ENCODE peak calls at places on chromosomes 12 and 14, in four cellular contexts. S is body of pancreas, W is OCI-LY7, I is endothelial cell. J is an unnamed sample.

GRCh38 chr12:93632383-93632782 is 44.8 kb upstream of the CRADD start:
- DNase-seq in S (no peak), W (no peak), I (no peak), J (no peak)

GRCh38 chr12:130819248-130819576 is 19.8 kb downstream of the STX2 start:
- DNase-seq in S (no peak), W (no peak), I (no peak), J (no peak)

GRCh38 chr12:57161491-57161890 is 14.1 kb upstream of the LRP1-AS start:
- DNase-seq in S (no peak), W (no peak), I (no peak), J (no peak)

GRCh38 chr14:94728950-94729349 is 41.0 kb downstream of the GSC start:
- DNase-seq in S (no peak), W (no peak), I (no peak), J (no peak)

GRCh38 chr14:105760691-105761344 is 234.4 kb downstream of the TMEM121 start:
- DNase-seq in S (no peak), W (no peak), I (no peak), J (no peak)

GRCh38 chr12:76329163-76329562 is 19.1 kb downstream of the BBS10 start:
- DNase-seq in S (no peak), W (no peak), I (no peak), J (no peak)

GRCh38 chr12:45732250-45732649 is 2.7 kb downstream of the ARID2 start:
- DNase-seq in S (peak; percentile 34), W (peak; percentile 66), I (no peak), J (no peak)

GRCh38 chr14:94355191-94355794 is 32.2 kb upstream of the SERPINA6 start:
- DNase-seq in S (peak; percentile 49), W (no peak), I (peak; percentile 22), J (no peak)

GRCh38 chr12:120126635-120127005 is 10.1 kb upstream of the RAB35 start:
- DNase-seq in S (peak; percentile 63), W (no peak), I (no peak), J (no peak)

GRCh38 chr14:99615497-99616245 is 11.7 kb upstream of the CCDC85C start:
- DNase-seq in S (no peak), W (no peak), I (no peak), J (no peak)

GRCh38 chr12:14384783-14385638 is 19.5 kb downstream of the ATF7IP start:
- DNase-seq in S (peak; percentile 80), W (peak; percentile 98), I (peak; percentile 68), J (no peak)

GRCh38 chr14:106506901-106507305 is 980.5 kb downstream of the TMEM121 start:
- DNase-seq in S (peak; percentile 3), W (no peak), I (no peak), J (no peak)

GRCh38 chr14:70391493-70392391 is 25.1 kb downstream of the SYNJ2BP start:
- DNase-seq in S (no peak), W (no peak), I (no peak), J (no peak)

GRCh38 chr14:71473843-71474242 is 458.4 kb upstream of the RGS6 start:
- DNase-seq in S (no peak), W (no peak), I (no peak), J (no peak)

GRCh38 chr12:11408096-11408495 is 12.7 kb upstream of the PRB2 start:
- DNase-seq in S (no peak), W (no peak), I (no peak), J (no peak)

GRCh38 chr14:52365071-52365470 is 51.0 kb downstream of the PTGER2 start:
- DNase-seq in S (no peak), W (no peak), I (no peak), J (no peak)

GRCh38 chr12:30824311-30824710 is 69.6 kb upstream of the CAPRIN2 start:
- DNase-seq in S (no peak), W (no peak), I (no peak), J (no peak)

GRCh38 chr12:3885179-3886094 is 12.2 kb upstream of the PARP11 start:
- DNase-seq in S (peak; percentile 24), W (peak; percentile 47), I (peak; percentile 27), J (no peak)

GRCh38 chr14:68266998-68267397 is 447.4 kb downstream of the RAD51B start:
- DNase-seq in S (no peak), W (peak; percentile 68), I (no peak), J (no peak)

GRCh38 chr12:2845280-2845679 is 10.4 kb upstream of the NRIP2 start:
- DNase-seq in S (no peak), W (no peak), I (peak; percentile 18), J (no peak)

GRCh38 chr14:56461876-56462275 is 117.7 kb upstream of the TMEM260 start:
- DNase-seq in S (no peak), W (no peak), I (no peak), J (no peak)

GRCh38 chr14:68173227-68173972 is 353.8 kb downstream of the RAD51B start:
- DNase-seq in S (no peak), W (no peak), I (no peak), J (no peak)

GRCh38 chr14:89550761-89551283 is 133.8 kb upstream of the FOXN3 start:
- DNase-seq in S (no peak), W (no peak), I (no peak), J (no peak)

GRCh38 chr12:48961331-48961730 is 4.0 kb upstream of the ARF3 start:
- DNase-seq in S (no peak), W (no peak), I (no peak), J (no peak)

GRCh38 chr14:50333010-50333409 is 20.9 kb downstream of the DMAC2L start:
- DNase-seq in S (peak; percentile 44), W (no peak), I (no peak), J (no peak)

GRCh38 chr14:41986726-41987125 is 380.1 kb downstream of the LRFN5 start:
- DNase-seq in S (no peak), W (no peak), I (no peak), J (no peak)

GRCh38 chr14:105474478-105475268 is at the start of gene CRIP2:
- DNase-seq in S (no peak), W (no peak), I (peak; percentile 68), J (peak; percentile 95)

GRCh38 chr14:102616799-102617198 is 24.4 kb downstream of the RCOR1 start:
- DNase-seq in S (peak; percentile 21), W (no peak), I (no peak), J (no peak)

GRCh38 chr12:106634206-106634605 is 51.4 kb downstream of the RFX4 start:
- DNase-seq in S (no peak), W (no peak), I (no peak), J (peak; percentile 21)

GRCh38 chr12:12056951-12057350 is 13.8 kb upstream of the BCL2L14 start:
- DNase-seq in S (no peak), W (no peak), I (no peak), J (no peak)

GRCh38 chr14:54877703-54878021 is 25.0 kb downstream of the GCH1 start:
- DNase-seq in S (no peak), W (no peak), I (no peak), J (no peak)

GRCh38 chr14:28635387-28635786 is 131.2 kb upstream of the FOXG1 start:
- DNase-seq in S (no peak), W (peak; percentile 26), I (peak; percentile 23), J (no peak)
- TF ChIP-seq CTCF in S (peak; percentile 47), W (peak; percentile 73), I (peak; percentile 97), J (peak; percentile 62)

GRCh38 chr14:63367742-63368364 is 49.1 kb upstream of the GPHB5 start:
- DNase-seq in S (no peak), W (no peak), I (no peak), J (no peak)
- TF ChIP-seq CTCF in S (no peak), W (no peak), I (no peak), J (no peak)

GRCh38 chr14:64804754-64805260 is 74.9 kb downstream of the SPTB start:
- DNase-seq in S (no peak), W (no peak), I (no peak), J (no peak)

GRCh38 chr14:64807588-64807987 is 72.1 kb downstream of the SPTB start:
- DNase-seq in S (no peak), W (no peak), I (no peak), J (no peak)

GRCh38 chr14:64806862-64807495 is 72.7 kb downstream of the SPTB start:
- DNase-seq in S (no peak), W (no peak), I (no peak), J (no peak)

GRCh38 chr14:64808449-64808848 is 71.3 kb downstream of the SPTB start:
- DNase-seq in S (no peak), W (no peak), I (no peak), J (no peak)

GRCh38 chr14:64806202-64806861 is 73.4 kb downstream of the SPTB start:
- DNase-seq in S (peak; percentile 64), W (no peak), I (no peak), J (no peak)
- TF ChIP-seq CTCF in S (no peak), W (no peak), I (no peak), J (no peak)

GRCh38 chr12:82593143-82593542 is 93.6 kb upstream of the TMTC2 start:
- DNase-seq in S (no peak), W (no peak), I (no peak), J (no peak)
- TF ChIP-seq CTCF in S (no peak), W (no peak), I (no peak), J (no peak)

GRCh38 chr12:20040194-20040593 is 328.1 kb upstream of the PDE3A start:
- DNase-seq in S (no peak), W (no peak), I (no peak), J (no peak)
- TF ChIP-seq CTCF in S (no peak), W (no peak), I (no peak), J (no peak)

GRCh38 chr14:97349946-97350345 is 552.8 kb downstream of the VRK1 start:
- DNase-seq in S (no peak), W (no peak), I (no peak), J (no peak)

GRCh38 chr14:97350894-97351713 is 553.9 kb downstream of the VRK1 start:
- DNase-seq in S (peak; percentile 38), W (no peak), I (no peak), J (no peak)

GRCh38 chr14:97350415-97350814 is 553.2 kb downstream of the VRK1 start:
- DNase-seq in S (no peak), W (no peak), I (no peak), J (no peak)

DNA sequence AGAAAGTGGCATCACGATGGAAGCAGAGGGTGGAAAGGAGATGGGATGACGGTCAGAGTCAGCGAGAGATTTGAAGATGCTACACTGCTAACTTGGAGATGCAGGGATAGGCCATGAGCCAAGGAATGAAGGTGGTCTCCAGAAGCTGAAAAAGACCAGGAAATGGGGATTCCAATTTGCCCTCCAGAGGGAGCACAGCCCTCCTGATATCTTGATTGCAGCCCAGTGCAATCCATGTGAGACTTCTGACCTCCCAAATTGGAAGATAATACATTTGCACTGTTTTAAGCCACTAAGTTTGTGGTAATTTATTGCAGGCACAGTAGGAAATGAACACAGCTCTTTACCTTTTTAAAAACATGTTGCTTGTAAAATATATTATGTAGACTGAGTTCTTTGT is 549.5 kb downstream of the VRK1 start:
- DNase-seq in S (no peak), W (no peak), I (no peak), J (no peak)
- TF ChIP-seq CTCF in S (no peak), W (no peak), I (no peak), J (no peak)